ENCODE peak calls at places on chromosomes 2 and 18, in nine cellular contexts. One of them, this sample, is unnamed.

GRCh38 chr18:21739604-21740473 is 753 bp upstream of the MIB1 start:
- DNase-seq in mucosa of descending colon: peak; percentile 44
- DNase-seq in AG10803: no peak
- DNase-seq in bronchial epithelial cell: no peak
- DNase-seq in astrocyte of the spinal cord: no peak
- DNase-seq in GM12865: no peak
- DNase-seq in fibroblast of pulmonary artery: peak; percentile 28
- DNase-seq in fibroblast of lung: no peak
- DNase-seq in LNCaP clone FGC: no peak
- DNase-seq in this sample: no peak

GRCh38 chr2:26245231-26245732 is 543 bp downstream of the HADHB start:
- DNase-seq in mucosa of descending colon: no peak
- DNase-seq in AG10803: peak; percentile 19
- DNase-seq in bronchial epithelial cell: peak; percentile 43
- DNase-seq in astrocyte of the spinal cord: no peak
- DNase-seq in GM12865: peak; percentile 60
- DNase-seq in fibroblast of pulmonary artery: peak; percentile 39
- DNase-seq in fibroblast of lung: peak; percentile 25
- DNase-seq in LNCaP clone FGC: no peak
- DNase-seq in this sample: peak; percentile 23

GRCh38 chr18:33201509-33201926 is 239.0 kb downstream of the CCDC178 start:
- DNase-seq in mucosa of descending colon: no peak
- DNase-seq in AG10803: no peak
- DNase-seq in bronchial epithelial cell: peak; percentile 43
- DNase-seq in astrocyte of the spinal cord: peak; percentile 69
- DNase-seq in GM12865: peak; percentile 2
- DNase-seq in fibroblast of pulmonary artery: peak; percentile 53
- DNase-seq in fibroblast of lung: peak; percentile 39
- DNase-seq in LNCaP clone FGC: no peak
- DNase-seq in this sample: peak; percentile 17

GRCh38 chr2:202038471-202039277 is 5.0 kb downstream of the FZD7 start:
- DNase-seq in mucosa of descending colon: no peak
- DNase-seq in AG10803: no peak
- DNase-seq in bronchial epithelial cell: peak; percentile 34
- DNase-seq in astrocyte of the spinal cord: peak; percentile 66
- DNase-seq in GM12865: no peak
- DNase-seq in fibroblast of pulmonary artery: no peak
- DNase-seq in fibroblast of lung: peak; percentile 75
- DNase-seq in LNCaP clone FGC: no peak
- DNase-seq in this sample: no peak

GRCh38 chr2:70083344-70084156 is 3.7 kb upstream of the PCBP1 start:
- DNase-seq in mucosa of descending colon: peak; percentile 56
- DNase-seq in AG10803: no peak
- DNase-seq in bronchial epithelial cell: peak; percentile 98
- DNase-seq in astrocyte of the spinal cord: peak; percentile 22
- DNase-seq in GM12865: peak; percentile 83
- DNase-seq in fibroblast of pulmonary artery: no peak
- DNase-seq in fibroblast of lung: peak; percentile 77
- DNase-seq in LNCaP clone FGC: no peak
- DNase-seq in this sample: peak; percentile 52

GRCh38 chr18:61308795-61309393 is 24.3 kb upstream of the CDH20 start:
- DNase-seq in mucosa of descending colon: no peak
- DNase-seq in AG10803: no peak
- DNase-seq in bronchial epithelial cell: no peak
- DNase-seq in astrocyte of the spinal cord: peak; percentile 27
- DNase-seq in GM12865: no peak
- DNase-seq in fibroblast of pulmonary artery: no peak
- DNase-seq in fibroblast of lung: peak; percentile 23
- DNase-seq in LNCaP clone FGC: no peak
- DNase-seq in this sample: no peak

GRCh38 chr2:65478498-65479135 is 46.2 kb upstream of the SPRED2 start:
- DNase-seq in mucosa of descending colon: no peak
- DNase-seq in AG10803: no peak
- DNase-seq in bronchial epithelial cell: no peak
- DNase-seq in astrocyte of the spinal cord: no peak
- DNase-seq in GM12865: no peak
- DNase-seq in fibroblast of pulmonary artery: no peak
- DNase-seq in fibroblast of lung: no peak
- DNase-seq in LNCaP clone FGC: no peak
- DNase-seq in this sample: no peak

GRCh38 chr2:20589975-20590703 is 60.8 kb downstream of the HS1BP3 start:
- DNase-seq in mucosa of descending colon: no peak
- DNase-seq in AG10803: no peak
- DNase-seq in bronchial epithelial cell: peak; percentile 57
- DNase-seq in astrocyte of the spinal cord: no peak
- DNase-seq in GM12865: no peak
- DNase-seq in fibroblast of pulmonary artery: no peak
- DNase-seq in fibroblast of lung: peak; percentile 64
- DNase-seq in LNCaP clone FGC: no peak
- DNase-seq in this sample: no peak

GRCh38 chr18:8854962-8855361 is 149.6 kb downstream of the MTCL1 start:
- DNase-seq in mucosa of descending colon: no peak
- DNase-seq in AG10803: no peak
- DNase-seq in bronchial epithelial cell: no peak
- DNase-seq in astrocyte of the spinal cord: no peak
- DNase-seq in GM12865: no peak
- DNase-seq in fibroblast of pulmonary artery: no peak
- DNase-seq in fibroblast of lung: no peak
- DNase-seq in LNCaP clone FGC: no peak
- DNase-seq in this sample: no peak

GRCh38 chr2:165193178-165193777 is 10.6 kb downstream of the SCN3A start:
- DNase-seq in mucosa of descending colon: no peak
- DNase-seq in AG10803: no peak
- DNase-seq in bronchial epithelial cell: no peak
- DNase-seq in astrocyte of the spinal cord: no peak
- DNase-seq in GM12865: peak; percentile 89
- DNase-seq in fibroblast of pulmonary artery: no peak
- DNase-seq in fibroblast of lung: no peak
- DNase-seq in LNCaP clone FGC: no peak
- DNase-seq in this sample: no peak

GRCh38 chr18:4454548-4455112 is 477 bp downstream of the DLGAP1 start:
- DNase-seq in mucosa of descending colon: no peak
- DNase-seq in AG10803: no peak
- DNase-seq in bronchial epithelial cell: no peak
- DNase-seq in astrocyte of the spinal cord: no peak
- DNase-seq in GM12865: no peak
- DNase-seq in fibroblast of pulmonary artery: no peak
- DNase-seq in fibroblast of lung: no peak
- DNase-seq in LNCaP clone FGC: no peak
- DNase-seq in this sample: no peak

GRCh38 chr18:4444306-4444705 is 10.8 kb downstream of the DLGAP1 start:
- DNase-seq in mucosa of descending colon: no peak
- DNase-seq in AG10803: no peak
- DNase-seq in bronchial epithelial cell: no peak
- DNase-seq in astrocyte of the spinal cord: no peak
- DNase-seq in GM12865: no peak
- DNase-seq in fibroblast of pulmonary artery: no peak
- DNase-seq in fibroblast of lung: no peak
- DNase-seq in LNCaP clone FGC: no peak
- DNase-seq in this sample: no peak

GRCh38 chr18:4453712-4454547 is 1.2 kb downstream of the DLGAP1 start:
- DNase-seq in mucosa of descending colon: no peak
- DNase-seq in AG10803: no peak
- DNase-seq in bronchial epithelial cell: no peak
- DNase-seq in astrocyte of the spinal cord: no peak
- DNase-seq in GM12865: no peak
- DNase-seq in fibroblast of pulmonary artery: no peak
- DNase-seq in fibroblast of lung: peak; percentile 5
- DNase-seq in LNCaP clone FGC: no peak
- DNase-seq in this sample: no peak

GRCh38 chr18:4455113-4455811 is at the start of gene DLGAP1:
- DNase-seq in mucosa of descending colon: peak; percentile 76
- DNase-seq in AG10803: no peak
- DNase-seq in bronchial epithelial cell: peak; percentile 4
- DNase-seq in astrocyte of the spinal cord: peak; percentile 64
- DNase-seq in GM12865: peak; percentile 44
- DNase-seq in fibroblast of pulmonary artery: peak; percentile 7
- DNase-seq in fibroblast of lung: peak; percentile 71
- DNase-seq in LNCaP clone FGC: no peak
- DNase-seq in this sample: peak; percentile 22

DNA sequence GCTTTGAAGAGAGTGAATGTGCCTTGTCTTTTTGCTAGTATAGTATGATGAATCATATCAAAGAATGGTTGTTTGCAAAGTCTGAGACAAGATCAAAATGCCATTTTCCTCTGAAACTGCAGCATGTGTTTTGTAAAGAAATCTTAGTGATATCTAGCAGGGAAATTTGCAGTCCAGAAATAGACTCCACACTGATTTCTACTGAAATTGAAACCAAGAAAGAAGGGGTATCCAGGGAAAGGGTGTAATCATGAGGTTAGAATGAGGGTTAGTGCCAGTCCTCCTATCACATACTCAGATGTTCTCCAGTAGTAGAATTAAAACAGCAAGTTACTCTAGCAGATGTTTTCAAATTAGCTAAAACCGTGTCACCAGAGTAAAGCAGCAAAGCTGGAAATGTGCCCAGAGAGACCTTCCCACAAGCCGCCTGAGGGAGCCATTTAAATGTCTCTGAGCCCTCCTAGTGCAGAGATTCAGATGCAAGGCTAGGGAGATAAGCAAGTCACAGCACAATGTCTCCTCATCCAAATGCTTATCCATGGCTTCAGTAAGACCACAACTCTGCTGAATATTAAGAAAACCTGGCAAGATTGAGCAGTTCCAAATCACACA is 4.9 kb downstream of the DLGAP1 start:
- DNase-seq in mucosa of descending colon: no peak
- DNase-seq in AG10803: no peak
- DNase-seq in bronchial epithelial cell: no peak
- DNase-seq in astrocyte of the spinal cord: no peak
- DNase-seq in GM12865: peak; percentile 30
- DNase-seq in fibroblast of pulmonary artery: no peak
- DNase-seq in fibroblast of lung: peak; percentile 1
- DNase-seq in LNCaP clone FGC: no peak
- DNase-seq in this sample: no peak
- TF ChIP-seq CTCF in mucosa of descending colon: no peak
- TF ChIP-seq CTCF in AG10803: no peak
- TF ChIP-seq CTCF in bronchial epithelial cell: no peak
- TF ChIP-seq CTCF in astrocyte of the spinal cord: no peak
- TF ChIP-seq CTCF in GM12865: no peak
- TF ChIP-seq CTCF in fibroblast of pulmonary artery: no peak
- TF ChIP-seq CTCF in fibroblast of lung: no peak
- TF ChIP-seq CTCF in LNCaP clone FGC: no peak
- TF ChIP-seq CTCF in this sample: no peak

GRCh38 chr2:169013628-169014026 is 17.5 kb downstream of the ABCB11 start:
- DNase-seq in mucosa of descending colon: no peak
- DNase-seq in AG10803: no peak
- DNase-seq in bronchial epithelial cell: no peak
- DNase-seq in astrocyte of the spinal cord: no peak
- DNase-seq in GM12865: no peak
- DNase-seq in fibroblast of pulmonary artery: no peak
- DNase-seq in fibroblast of lung: no peak
- DNase-seq in LNCaP clone FGC: no peak
- DNase-seq in this sample: no peak

GRCh38 chr2:169010633-169011460 is 20.3 kb downstream of the ABCB11 start:
- DNase-seq in mucosa of descending colon: no peak
- DNase-seq in AG10803: no peak
- DNase-seq in bronchial epithelial cell: peak; percentile 74
- DNase-seq in astrocyte of the spinal cord: no peak
- DNase-seq in GM12865: no peak
- DNase-seq in fibroblast of pulmonary artery: no peak
- DNase-seq in fibroblast of lung: peak; percentile 76
- DNase-seq in LNCaP clone FGC: no peak
- DNase-seq in this sample: peak; percentile 46

GRCh38 chr2:169014780-169015179 is 16.3 kb downstream of the ABCB11 start:
- DNase-seq in mucosa of descending colon: no peak
- DNase-seq in AG10803: no peak
- DNase-seq in bronchial epithelial cell: no peak
- DNase-seq in astrocyte of the spinal cord: no peak
- DNase-seq in GM12865: no peak
- DNase-seq in fibroblast of pulmonary artery: no peak
- DNase-seq in fibroblast of lung: no peak
- DNase-seq in LNCaP clone FGC: no peak
- DNase-seq in this sample: no peak

GRCh38 chr2:169011698-169012097 is 19.4 kb downstream of the ABCB11 start:
- DNase-seq in mucosa of descending colon: no peak
- DNase-seq in AG10803: no peak
- DNase-seq in bronchial epithelial cell: no peak
- DNase-seq in astrocyte of the spinal cord: no peak
- DNase-seq in GM12865: no peak
- DNase-seq in fibroblast of pulmonary artery: no peak
- DNase-seq in fibroblast of lung: no peak
- DNase-seq in LNCaP clone FGC: no peak
- DNase-seq in this sample: no peak

DNA sequence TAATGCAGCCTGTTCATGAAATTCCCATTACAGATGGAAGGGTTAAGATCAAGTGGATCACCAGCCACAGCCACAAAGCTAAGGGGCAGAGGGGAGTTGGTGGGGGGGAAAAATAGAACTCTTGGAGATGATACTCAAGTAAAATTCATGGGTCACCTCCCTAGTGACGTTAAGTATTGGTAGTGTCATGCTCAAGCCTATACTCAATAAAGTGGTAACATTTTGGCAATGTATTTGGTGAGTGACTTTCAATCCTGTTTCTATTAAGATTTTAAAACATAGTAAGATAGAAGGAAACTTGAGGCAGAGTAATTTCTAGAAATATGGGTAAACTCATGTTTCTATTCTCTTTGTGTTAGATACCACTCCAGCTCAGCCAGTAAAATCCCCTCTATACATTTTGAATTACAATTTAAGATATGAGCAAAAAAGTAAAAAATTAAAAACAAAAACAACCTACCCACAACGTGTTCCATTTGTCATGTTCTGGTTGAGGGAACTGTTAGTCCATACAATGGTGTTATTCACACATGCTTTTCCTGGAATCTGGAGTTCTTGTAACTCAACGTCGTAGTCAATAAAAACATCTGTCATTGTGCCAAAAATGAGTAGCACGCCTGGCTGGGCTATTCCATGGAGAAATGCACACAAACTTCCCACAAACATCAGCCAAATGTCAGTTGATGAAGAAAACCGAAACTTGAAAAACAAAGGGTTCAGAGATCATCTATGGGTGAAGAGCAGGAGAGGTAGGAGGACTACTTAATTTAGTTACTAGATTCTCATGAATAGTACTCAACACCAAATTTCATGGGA is 18.1 kb downstream of the ABCB11 start:
- DNase-seq in mucosa of descending colon: no peak
- DNase-seq in AG10803: no peak
- DNase-seq in bronchial epithelial cell: no peak
- DNase-seq in astrocyte of the spinal cord: no peak
- DNase-seq in GM12865: no peak
- DNase-seq in fibroblast of pulmonary artery: peak; percentile 76
- DNase-seq in fibroblast of lung: peak; percentile 10
- DNase-seq in LNCaP clone FGC: no peak
- DNase-seq in this sample: peak; percentile 71
- H3K4me3 ChIP-seq in mucosa of descending colon: no peak overlapping the region
- H3K4me3 ChIP-seq in AG10803: no peak overlapping the region
- H3K4me3 ChIP-seq in bronchial epithelial cell: no peak overlapping the region
- H3K4me3 ChIP-seq in astrocyte of the spinal cord: no peak overlapping the region
- H3K4me3 ChIP-seq in GM12865: no peak overlapping the region
- H3K4me3 ChIP-seq in fibroblast of pulmonary artery: no peak overlapping the region
- H3K4me3 ChIP-seq in fibroblast of lung: no peak overlapping the region
- H3K4me3 ChIP-seq in LNCaP clone FGC: no peak overlapping the region
- H3K4me3 ChIP-seq in this sample: no peak overlapping the region

GRCh38 chr2:110679337-110679707 is 1.5 kb upstream of the BUB1 start:
- DNase-seq in mucosa of descending colon: no peak
- DNase-seq in AG10803: no peak
- DNase-seq in bronchial epithelial cell: peak; percentile 2
- DNase-seq in astrocyte of the spinal cord: no peak
- DNase-seq in GM12865: peak; percentile 26
- DNase-seq in fibroblast of pulmonary artery: peak; percentile 18
- DNase-seq in fibroblast of lung: peak; percentile 44
- DNase-seq in LNCaP clone FGC: no peak
- DNase-seq in this sample: peak; percentile 28
- TF ChIP-seq CTCF in mucosa of descending colon: no peak
- TF ChIP-seq CTCF in AG10803: no peak
- TF ChIP-seq CTCF in bronchial epithelial cell: no peak
- TF ChIP-seq CTCF in astrocyte of the spinal cord: no peak
- TF ChIP-seq CTCF in GM12865: no peak
- TF ChIP-seq CTCF in fibroblast of pulmonary artery: no peak
- TF ChIP-seq CTCF in fibroblast of lung: no peak
- TF ChIP-seq CTCF in LNCaP clone FGC: peak; percentile 10
- TF ChIP-seq CTCF in this sample: no peak

GRCh38 chr2:119758881-119759450 is 756 bp upstream of the PTPN4 start:
- DNase-seq in mucosa of descending colon: no peak
- DNase-seq in AG10803: no peak
- DNase-seq in bronchial epithelial cell: no peak
- DNase-seq in astrocyte of the spinal cord: no peak
- DNase-seq in GM12865: no peak
- DNase-seq in fibroblast of pulmonary artery: no peak
- DNase-seq in fibroblast of lung: no peak
- DNase-seq in LNCaP clone FGC: no peak
- DNase-seq in this sample: no peak
- H3K4me3 ChIP-seq in mucosa of descending colon: peak overlapping the region; percentile 71
- H3K4me3 ChIP-seq in AG10803: peak overlapping the region; percentile 79
- H3K4me3 ChIP-seq in bronchial epithelial cell: peak overlapping the region; percentile 88
- H3K4me3 ChIP-seq in astrocyte of the spinal cord: peak overlapping the region; percentile 69
- H3K4me3 ChIP-seq in GM12865: peak overlapping the region; percentile 87
- H3K4me3 ChIP-seq in fibroblast of pulmonary artery: peak overlapping the region; percentile 83
- H3K4me3 ChIP-seq in fibroblast of lung: peak overlapping the region; percentile 81
- H3K4me3 ChIP-seq in LNCaP clone FGC: peak overlapping the region; percentile 74
- H3K4me3 ChIP-seq in this sample: peak overlapping the region; percentile 77

This sample was measured in cardiac fibroblast.